ENCODE peak calls at places on chromosome X, in five cellular contexts. R, X, V, P and A are unnamed samples.

GRCh38 chrX:826448-826847 is 195.9 kb downstream of the SHOX start:
- DNase-seq in V (no peak), P (no peak), X (peak), R (no peak), A (no peak)

GRCh38 chrX:40209951-40210617 is 112.3 kb upstream of the BCOR start:
- DNase-seq in P (peak), R (no peak), X (no peak), V (no peak), A (no peak)

GRCh38 chrX:54597728-54598127 is 67.7 kb downstream of the GNL3L start:
- DNase-seq in X (no peak), V (no peak), R (no peak), P (no peak), A (no peak)

GRCh38 chrX:135536883-135537282 is 16.4 kb downstream of the INTS6L start:
- DNase-seq in P (no peak), R (no peak), V (no peak), X (no peak), A (no peak)

GRCh38 chrX:129144172-129145038 is 378.9 kb downstream of the SMARCA1 start:
- DNase-seq in X (no peak), P (peak), R (no peak), V (no peak), A (no peak)

GRCh38 chrX:66046612-66047235 is 6.8 kb upstream of the VSIG4 start:
- DNase-seq in P (no peak), R (no peak), X (no peak), V (peak), A (peak)

GRCh38 chrX:48156014-48156413 is 25.6 kb downstream of the SPACA5B start:
- DNase-seq in X (no peak), V (no peak), P (no peak), R (no peak), A (no peak)

GRCh38 chrX:78333521-78333920 is 6.1 kb upstream of the CYSLTR1 start:
- DNase-seq in V (no peak), X (no peak), P (no peak), R (no peak), A (no peak)

GRCh38 chrX:40423299-40423698 is 157.5 kb upstream of the ATP6AP2 start:
- DNase-seq in P (no peak), R (peak), V (no peak), X (no peak), A (no peak)

GRCh38 chrX:71603618-71604017 is 14.7 kb downstream of the CXCR3 start:
- DNase-seq in R (peak), X (no peak), V (no peak), P (no peak), A (no peak)

GRCh38 chrX:71128915-71129765 is 10.7 kb downstream of the MED12 start:
- DNase-seq in X (peak), R (no peak), V (no peak), P (peak), A (peak)

GRCh38 chrX:129940721-129941120 is 34.8 kb downstream of the UTP14A start:
- DNase-seq in P (no peak), V (no peak), R (no peak), X (no peak), A (no peak)

GRCh38 chrX:72705111-72705510 is 9.0 kb downstream of the PHKA1 start:
- DNase-seq in P (no peak), V (no peak), X (no peak), R (no peak), A (no peak)

GRCh38 chrX:43718956-43719355 is 62.9 kb downstream of the MAOA start:
- DNase-seq in R (no peak), P (no peak), X (no peak), V (no peak), A (no peak)

GRCh38 chrX:44529315-44529714 is 13.3 kb downstream of the FUNDC1 start:
- DNase-seq in R (no peak), V (no peak), P (no peak), X (no peak), A (no peak)

GRCh38 chrX:16335181-16335580 is 167.9 kb downstream of the MAGEB17 start:
- DNase-seq in R (no peak), X (no peak), V (no peak), P (no peak), A (no peak)

GRCh38 chrX:11864171-11864570 is 106.1 kb downstream of the MSL3 start:
- DNase-seq in R (no peak), X (no peak), V (no peak), P (no peak), A (no peak)

GRCh38 chrX:17377047-17377692 is 2.2 kb downstream of the NHS start:
- DNase-seq in X (peak), P (no peak), V (no peak), R (peak), A (no peak)

GRCh38 chrX:17376381-17377046 is 1.5 kb downstream of the NHS start:
- DNase-seq in V (no peak), R (no peak), P (no peak), X (peak), A (no peak)

GRCh38 chrX:17375361-17375630 is 296 bp downstream of the NHS start:
- DNase-seq in P (no peak), V (no peak), X (no peak), R (no peak), A (no peak)

GRCh38 chrX:17374619-17375360 is at the start of gene NHS:
- DNase-seq in X (peak), P (no peak), R (peak), V (no peak), A (peak)

DNA sequence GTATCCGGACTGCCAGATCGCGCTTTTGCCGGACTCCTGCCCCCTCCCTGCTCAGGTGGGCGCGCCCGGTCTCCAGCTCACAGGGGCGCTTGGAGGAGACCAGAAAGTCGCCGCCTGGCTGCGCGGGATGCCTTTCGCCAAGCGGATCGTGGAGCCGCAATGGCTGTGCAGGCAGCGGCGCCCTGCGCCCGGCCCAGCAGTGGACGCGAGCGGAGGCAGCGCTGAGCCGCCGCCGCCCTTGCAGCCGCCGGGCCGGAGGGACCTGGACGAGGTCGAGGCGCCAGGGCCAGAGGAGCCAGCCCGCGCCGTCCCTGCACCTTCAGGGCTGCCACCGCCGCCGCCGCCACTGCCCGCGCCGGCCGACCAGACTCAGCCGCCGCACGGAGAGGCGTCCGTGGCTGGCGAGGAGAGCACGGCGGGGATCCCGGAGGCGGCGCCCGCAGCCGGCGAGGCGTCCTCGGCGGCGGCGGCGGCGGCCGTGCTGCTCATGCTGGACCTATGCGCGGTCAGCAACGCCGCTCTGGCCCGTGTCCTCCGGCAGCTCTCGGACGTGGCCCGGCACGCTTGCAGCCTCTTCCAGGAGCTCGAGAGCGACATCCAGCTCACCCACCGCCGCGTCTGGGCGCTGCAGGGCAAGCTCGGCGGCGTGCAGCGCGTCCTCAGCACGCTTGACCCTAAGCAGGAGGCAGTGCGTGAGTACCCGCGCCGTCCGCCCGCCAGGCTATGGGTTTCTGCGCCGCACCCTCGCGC is 806 bp downstream of the NHS start:
- DNase-seq in X (peak), R (no peak), V (no peak), P (no peak), A (no peak)
- TF ChIP-seq SRF in X (no peak), R (no peak), V (no peak), P (no peak), A (no peak)

GRCh38 chrX:53282313-53282712 is 929 bp upstream of the IQSEC2 start:
- DNase-seq in P (no peak), R (no peak), X (no peak), V (no peak), A (no peak)
- TF ChIP-seq SRF in P (no peak), R (no peak), X (no peak), V (no peak), A (no peak)

GRCh38 chrX:97787849-97788248 is 904.1 kb downstream of the RPA4 start:
- DNase-seq in V (no peak), X (no peak), P (no peak), R (no peak), A (no peak)

GRCh38 chrX:97787311-97787710 is 903.6 kb downstream of the RPA4 start:
- DNase-seq in X (no peak), P (no peak), R (no peak), V (no peak), A (no peak)

GRCh38 chrX:97790850-97791249 is 907.1 kb downstream of the RPA4 start:
- DNase-seq in V (no peak), P (no peak), X (no peak), R (no peak), A (no peak)
- TF ChIP-seq SRF in V (no peak), P (no peak), X (no peak), R (no peak), A (no peak)

DNA sequence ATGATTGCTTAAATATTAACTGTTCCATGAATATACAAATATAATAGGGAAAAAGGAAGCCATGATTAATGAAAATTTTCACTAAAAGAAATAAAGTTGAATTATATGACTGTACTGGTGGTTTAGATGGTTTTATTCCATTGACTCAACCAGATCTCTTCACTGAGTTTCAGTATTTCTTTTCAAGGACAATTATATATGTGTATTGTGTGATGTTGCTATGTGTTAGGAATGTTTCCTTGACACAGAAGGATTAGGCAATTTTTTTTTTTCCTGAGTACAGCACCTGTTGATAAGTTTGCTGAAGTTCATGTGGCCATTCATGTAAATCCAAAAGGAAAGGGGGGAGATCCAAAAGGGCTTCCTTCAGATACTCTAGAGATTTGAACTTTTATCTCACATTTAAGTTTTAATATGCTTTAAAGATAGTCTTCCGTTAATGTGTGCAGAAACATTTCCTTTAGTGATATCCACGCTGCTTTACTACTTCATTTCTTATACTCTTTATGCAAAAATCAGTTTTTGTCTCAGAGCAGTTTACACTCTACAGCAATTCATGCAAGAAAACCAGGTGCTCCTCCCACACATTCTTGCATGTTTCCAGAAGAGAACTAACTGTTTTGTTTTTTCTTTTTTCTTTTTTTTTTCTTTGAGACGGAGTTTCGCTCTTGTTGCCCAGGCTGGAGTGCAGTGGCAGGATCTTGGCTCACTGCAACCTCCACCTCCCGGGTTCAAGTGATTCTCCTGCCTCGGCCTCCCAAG is 249.1 kb downstream of the RPA4 start:
- DNase-seq in P (no peak), V (no peak), X (no peak), R (no peak), A (no peak)
- TF ChIP-seq SRF in P (no peak), V (no peak), X (no peak), R (no peak), A (no peak)

DNA sequence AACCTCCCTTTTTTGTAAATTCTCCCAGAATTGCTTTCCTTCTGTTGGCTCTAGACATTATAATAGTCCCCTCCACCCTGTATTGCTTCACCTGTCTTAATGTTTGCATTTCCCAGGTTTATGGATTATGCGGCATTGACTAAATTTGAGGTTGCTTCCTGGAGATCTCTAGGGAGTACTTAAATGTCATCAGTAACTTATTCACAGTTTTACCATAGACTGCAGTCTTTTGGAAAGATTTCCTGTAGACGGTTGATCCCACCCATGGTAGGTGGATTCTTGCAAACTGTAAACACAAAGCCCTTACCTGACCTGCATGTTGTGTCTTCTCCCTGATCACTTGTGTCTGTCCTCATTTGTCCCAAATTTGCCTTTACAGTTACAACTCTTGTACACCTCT is 6.2 kb upstream of the NOX1 start:
- DNase-seq in P (no peak), R (no peak), X (no peak), V (no peak), A (no peak)
- TF ChIP-seq SRF in P (no peak), R (no peak), X (no peak), V (no peak), A (no peak)